ENCODE peak calls at places on chromosomes 12 and 14, in seven cellular contexts. L is CD4-positive, alpha-beta T cell; U is thoracic aorta; B is tibial artery; Y is AG04450; N is naive thymus-derived CD4-positive, alpha-beta T cell; F is heart right ventricle. Q is an unnamed sample.

GRCh38 chr12:13299457-13299856 is 102.9 kb downstream of the EMP1 start:
- DNase-seq in F (no peak), Y (no peak), U (no peak), N (no peak), L (no peak), B (no peak), Q (no peak)

GRCh38 chr14:34038358-34039057 is 87.6 kb upstream of the EGLN3 start:
- DNase-seq in L (no peak), N (no peak), U (no peak), F (no peak), B (no peak), Y (no peak), Q (no peak)

GRCh38 chr12:77251799-77252198 is 186.4 kb upstream of the E2F7 start:
- DNase-seq in B (no peak), L (no peak), N (no peak), U (no peak), Y (no peak), F (no peak), Q (no peak)

GRCh38 chr12:131013118-131013517 is 59.4 kb downstream of the ADGRD1 start:
- DNase-seq in U (no peak), Y (no peak), L (no peak), F (no peak), N (no peak), B (no peak), Q (no peak)

GRCh38 chr14:53924754-53925153 is 31.9 kb downstream of the BMP4 start:
- DNase-seq in U (no peak), N (no peak), Y (peak), F (no peak), L (no peak), B (no peak), Q (peak)

GRCh38 chr12:112419269-112420133 is 754 bp downstream of the PTPN11 start:
- DNase-seq in F (peak), B (peak), Y (peak), N (no peak), U (peak), L (peak), Q (peak)

GRCh38 chr12:110816761-110817160 is 30.0 kb upstream of the CCDC63 start:
- DNase-seq in L (no peak), N (no peak), Y (no peak), U (no peak), F (no peak), B (no peak), Q (no peak)

GRCh38 chr14:36944307-36945010 is 227.9 kb downstream of the SLC25A21 start:
- DNase-seq in F (no peak), L (no peak), Y (peak), U (no peak), N (no peak), B (no peak), Q (no peak)

GRCh38 chr12:13005649-13006048 is 5.6 kb upstream of the HEBP1 start:
- DNase-seq in N (no peak), F (no peak), Y (no peak), B (no peak), U (no peak), L (no peak), Q (no peak)

GRCh38 chr12:27960822-27961221 is 11.7 kb downstream of the PTHLH start:
- DNase-seq in U (no peak), F (no peak), B (no peak), L (no peak), Y (no peak), N (no peak), Q (no peak)

GRCh38 chr12:47547077-47547476 is 158.8 kb downstream of the RPAP3 start:
- DNase-seq in Y (peak), B (no peak), N (no peak), U (no peak), F (no peak), L (no peak), Q (no peak)

GRCh38 chr12:98058838-98059237 is 456.6 kb upstream of the TMPO start:
- DNase-seq in F (no peak), L (no peak), N (no peak), U (no peak), B (no peak), Y (no peak), Q (no peak)

GRCh38 chr14:53855574-53855973 is 101.1 kb downstream of the BMP4 start:
- DNase-seq in Y (no peak), F (no peak), U (no peak), L (no peak), N (no peak), B (no peak), Q (no peak)

GRCh38 chr14:68791078-68791983 is 1.5 kb downstream of the ZFP36L1 start:
- DNase-seq in F (no peak), N (no peak), B (no peak), U (no peak), L (no peak), Y (no peak), Q (no peak)

GRCh38 chr14:49865431-49865859 is 12.9 kb upstream of the NEMF start:
- DNase-seq in N (peak), U (peak), Y (no peak), B (peak), F (peak), L (peak), Q (no peak)

GRCh38 chr12:1972260-1972659 is 32.0 kb downstream of the DCP1B start:
- DNase-seq in Y (peak), U (no peak), N (no peak), F (no peak), B (no peak), L (no peak), Q (no peak)

GRCh38 chr14:36054353-36055051 is 122.0 kb downstream of the PTCSC3 start:
- DNase-seq in N (no peak), F (peak), U (no peak), L (no peak), Y (no peak), B (no peak), Q (no peak)

GRCh38 chr12:12081836-12082497 is 11.2 kb downstream of the BCL2L14 start:
- DNase-seq in B (no peak), F (no peak), Y (no peak), N (no peak), L (no peak), U (no peak), Q (no peak)

GRCh38 chr14:59265808-59266207 is 77.3 kb downstream of the DAAM1 start:
- DNase-seq in U (no peak), Y (no peak), L (no peak), N (no peak), B (no peak), F (no peak), Q (peak)

GRCh38 chr14:55373784-55374725 is 37.6 kb downstream of the ATG14 start:
- DNase-seq in Y (no peak), L (no peak), U (no peak), F (no peak), N (no peak), B (no peak), Q (no peak)

GRCh38 chr14:71855399-71856036 is 76.7 kb upstream of the RGS6 start:
- DNase-seq in U (no peak), N (no peak), F (peak), L (peak), Y (peak), B (peak), Q (peak)

GRCh38 chr12:27549231-27549800 is 25.3 kb downstream of the PPFIBP1 start:
- DNase-seq in L (no peak), F (no peak), B (no peak), U (no peak), N (no peak), Y (no peak), Q (peak)

GRCh38 chr12:49784756-49785409 is 43.3 kb downstream of the NCKAP5L start:
- DNase-seq in F (no peak), U (no peak), L (no peak), N (no peak), B (no peak), Y (no peak), Q (no peak)

GRCh38 chr12:92055877-92056276 is 89.8 kb downstream of the BTG1 start:
- DNase-seq in F (no peak), N (no peak), B (no peak), U (no peak), L (peak), Y (no peak), Q (peak)

GRCh38 chr12:70508178-70508577 is 129.1 kb downstream of the PTPRB start:
- DNase-seq in B (no peak), U (no peak), Y (no peak), F (no peak), N (no peak), L (no peak), Q (no peak)

GRCh38 chr12:82326905-82327503 is 31.2 kb downstream of the CCDC59 start:
- DNase-seq in B (no peak), Y (no peak), F (no peak), N (no peak), L (no peak), U (no peak), Q (no peak)

GRCh38 chr12:10717410-10717809 is 5.7 kb downstream of the YBX3 start:
- DNase-seq in N (no peak), L (no peak), B (no peak), U (no peak), Y (no peak), F (no peak), Q (peak)

GRCh38 chr12:118136559-118137003 is 657 bp downstream of the PEBP1 start:
- DNase-seq in Y (no peak), U (peak), B (peak), N (peak), L (peak), F (peak), Q (no peak)

GRCh38 chr12:10001141-10001778 is 2.3 kb upstream of the CLEC1B start:
- DNase-seq in N (no peak), U (no peak), F (no peak), Y (no peak), L (no peak), B (no peak), Q (no peak)

GRCh38 chr14:50835280-50835679 is 4.3 kb upstream of the NIN start:
- DNase-seq in U (no peak), Y (no peak), F (no peak), B (no peak), N (no peak), L (peak), Q (no peak)

GRCh38 chr12:64265839-64266238 is 43.7 kb upstream of the KICS2 start:
- DNase-seq in N (no peak), U (no peak), B (no peak), L (no peak), Y (no peak), F (no peak), Q (no peak)

GRCh38 chr12:26878661-26879119 is 45.7 kb upstream of the ITPR2 start:
- DNase-seq in N (no peak), B (peak), L (no peak), F (peak), Y (no peak), U (no peak), Q (no peak)

GRCh38 chr14:19878029-19878642 is 3.2 kb downstream of the OR4K2 start:
- DNase-seq in L (no peak), Y (no peak), F (no peak), U (no peak), N (no peak), B (no peak), Q (no peak)

GRCh38 chr12:1760566-1761382 is 59.6 kb upstream of the LRTM2 start:
- DNase-seq in F (no peak), N (no peak), U (no peak), B (no peak), Y (no peak), L (no peak), Q (no peak)

GRCh38 chr12:127280393-127281275 is 986.3 kb upstream of the TMEM132C start:
- DNase-seq in L (peak), Y (no peak), N (peak), F (peak), U (no peak), B (no peak), Q (no peak)

GRCh38 chr12:2998789-2999264 is 39.6 kb downstream of the TEAD4 start:
- DNase-seq in Y (peak), L (no peak), F (peak), U (peak), N (no peak), B (peak), Q (no peak)

GRCh38 chr14:35878272-35879140 is 52.4 kb downstream of the BRMS1L start:
- DNase-seq in B (no peak), U (no peak), Y (peak), N (no peak), F (no peak), L (no peak), Q (no peak)

DNA sequence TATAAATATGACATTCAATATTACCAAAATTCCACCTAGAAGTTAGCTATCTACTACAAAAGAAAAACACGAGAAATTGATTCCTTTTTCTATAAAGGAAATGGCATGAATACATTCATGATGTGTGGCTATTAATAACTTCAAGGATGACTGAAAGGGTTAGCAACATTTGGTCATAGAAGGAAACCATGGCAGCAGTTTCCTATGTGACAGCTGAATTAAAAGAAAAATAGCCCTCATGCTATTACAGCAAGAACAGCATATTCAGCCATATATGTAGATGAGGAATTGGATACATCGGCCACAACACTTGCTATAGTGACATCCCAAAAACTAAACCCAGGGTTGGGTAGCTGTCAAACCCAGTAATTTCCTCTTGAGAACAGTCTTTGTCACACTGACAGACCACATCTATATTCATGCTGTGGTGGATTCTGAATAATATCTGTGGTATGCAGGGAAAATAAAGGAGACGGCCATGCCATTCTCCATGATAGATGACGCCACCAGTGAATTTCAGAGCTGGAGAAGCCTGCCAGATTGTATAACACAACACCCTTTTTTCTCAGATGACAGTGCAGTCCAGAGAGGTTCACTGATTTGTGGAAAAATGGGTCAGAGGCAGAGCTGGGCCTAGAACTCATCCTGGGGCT is 32.5 kb downstream of the EFCAB11 start:
- DNase-seq in Y (no peak), N (no peak), L (no peak), B (no peak), F (no peak), U (no peak), Q (peak)
- H3K27ac ChIP-seq in Y (peak), N (no peak), L (no peak), B (no peak), F (no peak), U (peak), Q (peak)

DNA sequence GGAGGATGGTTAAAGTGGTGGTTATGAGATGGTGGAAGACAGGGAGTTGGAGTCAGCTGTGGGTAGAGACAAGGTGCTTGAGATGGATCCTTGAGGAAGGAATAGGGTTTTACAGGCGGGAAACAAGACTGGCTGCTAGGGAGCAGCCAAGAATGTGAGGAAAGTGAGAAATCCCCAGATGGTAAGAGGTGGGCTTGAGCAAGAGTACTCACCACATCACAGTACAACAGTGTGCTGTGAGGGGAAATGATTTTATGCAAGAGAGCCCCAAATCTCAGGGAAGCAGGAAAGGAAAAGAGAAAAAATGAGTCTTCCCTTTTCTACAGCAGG is 7.4 kb downstream of the ATN1 start:
- DNase-seq in N (no peak), F (no peak), L (no peak), B (no peak), U (no peak), Y (no peak), Q (no peak)
- H3K27ac ChIP-seq in N (peak), F (peak), L (no peak), B (peak), U (peak), Y (no peak), Q (peak)

DNA sequence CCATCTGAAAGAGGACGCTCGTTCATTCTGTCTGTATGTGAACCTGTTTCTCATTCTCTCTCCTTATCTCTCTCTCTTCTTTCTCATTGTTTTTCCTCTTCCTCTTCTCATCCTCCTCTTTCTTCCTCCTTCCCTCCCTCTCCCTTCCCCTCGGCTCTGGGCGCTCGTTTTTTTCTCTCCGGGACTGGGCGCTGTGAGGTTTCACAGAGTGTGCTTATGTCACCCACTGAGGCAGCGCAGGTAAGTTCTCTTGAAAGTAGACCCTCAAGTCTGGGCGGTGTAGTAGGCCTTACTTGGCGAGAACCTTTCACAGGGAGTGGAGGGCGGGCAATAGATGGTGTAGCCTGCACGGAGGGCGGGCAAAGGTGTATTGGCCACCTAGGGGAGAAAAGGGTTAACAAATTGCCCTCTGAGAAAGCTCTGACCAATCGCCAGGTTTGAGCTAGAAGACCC is 4.5 kb upstream of the SIX1 start:
- DNase-seq in B (no peak), L (no peak), N (no peak), F (no peak), Y (no peak), U (no peak), Q (no peak)
- H3K27ac ChIP-seq in B (no peak), L (no peak), N (no peak), F (no peak), Y (no peak), U (no peak), Q (no peak)

DNA sequence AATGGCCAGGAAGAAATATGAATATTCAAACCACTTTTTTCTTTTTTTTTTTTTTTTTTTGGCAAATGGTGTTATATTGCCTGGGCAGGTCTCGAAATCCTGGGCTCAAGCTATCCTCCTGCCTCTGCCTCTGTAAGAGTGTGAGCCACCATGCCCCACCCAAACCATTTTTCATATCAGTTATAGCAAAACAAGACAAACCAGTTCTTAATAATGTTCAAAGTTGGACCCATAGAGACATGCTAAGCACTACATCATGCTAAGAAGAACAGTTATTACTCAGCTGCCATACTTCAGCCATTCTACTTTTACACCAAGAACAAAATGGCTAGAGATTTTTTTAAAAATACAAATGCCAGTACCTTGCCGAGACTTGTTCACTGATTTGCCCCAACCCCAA is 25.5 kb downstream of the EIF2S1 start:
- DNase-seq in B (no peak), L (no peak), N (no peak), F (no peak), U (no peak), Y (no peak), Q (peak)
- H3K27ac ChIP-seq in B (no peak), L (no peak), N (no peak), F (no peak), U (no peak), Y (no peak), Q (peak)

DNA sequence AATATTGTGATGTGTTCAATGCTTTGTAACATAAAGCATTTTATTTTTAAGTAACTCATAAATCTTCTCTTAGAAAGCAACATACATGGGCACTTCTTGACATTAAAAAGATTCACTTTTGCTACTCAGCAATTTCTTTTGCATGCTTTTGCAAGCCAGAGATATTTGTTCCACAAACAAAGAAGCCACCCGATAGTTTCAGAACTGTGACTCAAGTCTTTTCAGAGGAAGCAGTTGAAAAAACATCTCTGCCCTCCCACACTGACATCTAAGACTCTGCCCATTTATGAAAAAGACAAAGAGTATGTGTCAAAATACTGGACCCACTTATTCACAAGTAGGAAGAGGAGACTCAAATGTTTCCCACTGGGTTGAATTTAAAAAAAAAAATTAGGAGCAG is 7.5 kb downstream of the APPL2 start:
- DNase-seq in U (no peak), L (no peak), Y (no peak), B (no peak), N (no peak), F (no peak), Q (no peak)
- H3K27ac ChIP-seq in U (no peak), L (no peak), Y (no peak), B (peak), N (no peak), F (no peak), Q (no peak)

DNA sequence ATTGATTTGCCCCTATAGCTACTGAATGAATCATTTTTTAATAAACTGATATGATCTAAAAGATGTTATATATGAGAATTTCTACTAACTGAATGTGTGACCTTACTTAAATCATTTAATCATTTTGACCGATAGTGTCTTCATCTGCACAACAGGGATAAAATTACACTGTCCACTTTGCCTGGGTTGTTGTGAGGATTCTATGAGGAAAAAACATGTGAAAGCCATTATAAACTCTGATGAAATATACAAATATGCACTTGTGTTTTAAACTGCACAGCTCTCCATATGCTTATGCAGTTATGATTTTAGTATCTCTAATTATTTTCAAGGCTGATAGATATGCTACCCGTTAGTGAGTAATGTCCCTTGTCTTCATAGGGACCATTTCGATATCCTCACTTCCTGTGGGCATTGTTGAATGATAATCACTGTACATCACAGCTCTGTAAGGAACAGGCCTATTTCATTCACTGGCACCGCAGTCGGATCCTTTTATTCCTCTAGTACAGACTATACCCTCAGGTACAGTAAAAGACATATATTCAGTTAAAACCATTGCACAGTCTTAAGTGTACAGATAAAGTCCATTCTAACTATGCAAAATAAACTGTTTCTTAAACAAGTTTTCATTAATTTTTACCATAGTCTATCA is 88.7 kb upstream of the RAP1B start:
- DNase-seq in Y (no peak), N (no peak), F (no peak), B (no peak), L (no peak), U (no peak), Q (no peak)
- H3K27ac ChIP-seq in Y (peak), N (no peak), F (peak), B (peak), L (no peak), U (peak), Q (peak)

Q was measured in epithelial cell of prostate.